ENCODE peak calls at places on chromosomes 16 and 17, in five cellular contexts. H, Y, J, F and O are unnamed samples.

GRCh38 chr17:35432176-35433074 is at the start of gene SLFN12:
- DNase-seq in Y (peak; percentile 50), F (peak; percentile 70), H (peak; percentile 63), J (peak; percentile 98), O (no peak)

GRCh38 chr16:2912330-2913199 is 834 bp downstream of the FLYWCH1 start:
- DNase-seq in F (no peak), Y (peak; percentile 44), J (peak; percentile 75), H (no peak), O (peak; percentile 25)

GRCh38 chr17:29005936-29006438 is at the start of gene SEZ6:
- DNase-seq in Y (peak; percentile 47), H (peak; percentile 84), F (no peak), J (peak; percentile 60), O (peak; percentile 40)

GRCh38 chr16:89138513-89138795 is 33.1 kb upstream of the CDH15 start:
- DNase-seq in J (no peak), F (no peak), H (no peak), Y (no peak), O (no peak)

GRCh38 chr17:39177256-39177655 is 11.3 kb upstream of the ARL5C start:
- DNase-seq in J (no peak), Y (no peak), H (no peak), F (no peak), O (no peak)

GRCh38 chr16:1678500-1679098 is 520 bp downstream of the JPT2 start:
- DNase-seq in F (no peak), H (peak; percentile 24), J (peak; percentile 44), Y (peak; percentile 56), O (peak; percentile 48)

GRCh38 chr17:41360291-41360995 is 9.2 kb downstream of the KRT33B start:
- DNase-seq in J (peak; percentile 97), F (no peak), H (no peak), Y (peak; percentile 70), O (peak; percentile 80)

GRCh38 chr17:41521574-41522261 is 3.0 kb upstream of the KRT15 start:
- DNase-seq in H (no peak), F (peak; percentile 95), J (peak; percentile 92), Y (peak; percentile 99), O (peak; percentile 95)

GRCh38 chr17:48545022-48545376 is at the start of gene HOXB2:
- DNase-seq in Y (peak; percentile 40), F (no peak), J (no peak), H (no peak), O (no peak)

GRCh38 chr16:11149011-11149616 is 106.9 kb downstream of the SOCS1 start:
- DNase-seq in F (no peak), J (no peak), H (no peak), Y (no peak), O (no peak)

GRCh38 chr16:14600164-14600563 is 29.9 kb downstream of the PARN start:
- DNase-seq in J (peak; percentile 29), F (peak; percentile 4), Y (no peak), H (no peak), O (peak; percentile 47)

GRCh38 chr16:21179983-21180365 is 21.5 kb downstream of the LDAF1 start:
- DNase-seq in H (no peak), J (no peak), Y (no peak), F (no peak), O (no peak)

GRCh38 chr17:33113281-33114010 is 121.8 kb downstream of the SPACA3 start:
- DNase-seq in Y (no peak), H (no peak), J (peak; percentile 71), F (no peak), O (peak; percentile 52)

GRCh38 chr16:73887895-73888294 is 408.7 kb upstream of the PSMD7 start:
- DNase-seq in Y (no peak), H (no peak), F (no peak), J (no peak), O (no peak)
- H3K27ac ChIP-seq in Y (no peak overlapping the region), H (no peak overlapping the region), F (no peak overlapping the region), J (no peak overlapping the region), O (no peak overlapping the region)

GRCh38 chr17:50244771-50245170 is 29.5 kb upstream of the TMEM92 start:
- DNase-seq in F (no peak), Y (no peak), H (no peak), J (no peak), O (no peak)
- H3K9ac ChIP-seq in F (no peak overlapping the region), Y (no peak overlapping the region), H (no peak overlapping the region), J (no peak overlapping the region), O (no peak overlapping the region)

DNA sequence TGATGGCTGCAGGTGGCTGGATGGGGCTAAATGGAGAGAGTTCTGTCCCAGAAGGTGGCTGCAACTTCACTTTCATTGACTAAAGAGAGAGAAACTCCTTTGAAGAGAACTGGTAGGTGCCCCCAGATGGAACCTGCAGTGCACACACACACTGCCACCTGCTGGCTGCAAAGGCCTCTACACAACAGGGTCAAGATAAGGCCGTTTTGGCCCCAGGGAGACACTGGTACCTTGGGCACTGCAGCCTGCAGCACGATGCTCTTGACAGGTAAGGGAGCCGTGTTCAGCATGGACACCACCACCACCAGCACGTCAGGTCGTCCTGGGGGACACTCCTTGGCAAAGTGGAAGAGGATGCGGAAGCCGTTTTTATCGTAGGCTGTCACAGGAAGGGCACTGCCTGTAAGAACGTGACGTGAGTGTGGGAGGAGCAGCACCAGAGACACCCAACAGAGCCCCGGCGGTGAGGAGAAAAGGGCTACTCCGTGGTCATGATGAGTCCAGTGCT is 22.7 kb downstream of the GGA3 start:
- DNase-seq in J (peak; percentile 58), Y (peak; percentile 46), H (peak; percentile 44), F (peak; percentile 15), O (peak; percentile 77)
- H3K27ac ChIP-seq in J (no peak overlapping the region), Y (no peak overlapping the region), H (no peak overlapping the region), F (no peak overlapping the region), O (no peak overlapping the region)

GRCh38 chr17:81901167-81902022 is 643 bp upstream of the NPB start:
- DNase-seq in F (no peak), H (no peak), Y (no peak), J (no peak), O (no peak)
- H3K9ac ChIP-seq in F (no peak overlapping the region), H (peak overlapping the region; percentile 88), Y (no peak overlapping the region), J (no peak overlapping the region), O (no peak overlapping the region)

GRCh38 chr16:9316615-9317014 is 225.2 kb downstream of the HAPSTR1 start:
- DNase-seq in H (no peak), F (no peak), Y (no peak), J (no peak), O (no peak)
- H3K27ac ChIP-seq in H (no peak overlapping the region), F (no peak overlapping the region), Y (no peak overlapping the region), J (no peak overlapping the region), O (no peak overlapping the region)

GRCh38 chr17:16450028-16450427 is 34.7 kb downstream of the TRPV2 start:
- DNase-seq in H (no peak), F (no peak), Y (no peak), J (no peak), O (no peak)

GRCh38 chr17:16449121-16449570 is 33.8 kb downstream of the TRPV2 start:
- DNase-seq in H (no peak), F (no peak), J (peak; percentile 73), Y (peak; percentile 48), O (peak; percentile 50)

GRCh38 chr17:16446338-16446983 is 31.1 kb downstream of the TRPV2 start:
- DNase-seq in Y (no peak), F (no peak), J (no peak), H (no peak), O (peak; percentile 34)

GRCh38 chr17:16448490-16448889 is 33.1 kb downstream of the TRPV2 start:
- DNase-seq in H (no peak), F (no peak), Y (no peak), J (no peak), O (peak; percentile 32)

DNA sequence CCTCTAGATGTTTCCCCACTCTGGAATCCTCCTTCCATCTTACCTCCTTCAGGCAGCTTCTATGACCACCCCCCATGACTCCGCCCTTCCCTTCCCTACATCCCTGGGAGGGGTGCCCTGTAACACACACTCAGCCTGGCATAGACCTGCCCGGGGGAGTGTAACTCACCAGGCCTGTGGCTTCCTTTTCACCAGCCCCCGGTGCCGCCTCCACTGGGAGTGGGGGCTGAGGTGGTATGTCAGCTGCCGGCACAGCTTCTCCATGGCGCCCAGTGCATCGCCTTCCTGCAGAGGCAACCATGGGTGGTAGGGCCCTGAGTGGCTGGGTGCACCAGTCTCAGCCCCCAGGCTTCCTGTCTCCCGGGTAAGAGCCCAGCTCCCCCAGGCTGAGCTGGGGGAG is 32.3 kb downstream of the TRPV2 start:
- DNase-seq in H (no peak), J (no peak), F (no peak), Y (no peak), O (no peak)
- H3K9ac ChIP-seq in H (no peak overlapping the region), J (no peak overlapping the region), F (no peak overlapping the region), Y (no peak overlapping the region), O (no peak overlapping the region)

GRCh38 chr17:82090549-82091263 is 7.3 kb downstream of the FASN start:
- DNase-seq in F (no peak), Y (no peak), H (no peak), J (no peak), O (no peak)
- H3K27ac ChIP-seq in F (no peak overlapping the region), Y (no peak overlapping the region), H (no peak overlapping the region), J (no peak overlapping the region), O (no peak overlapping the region)

GRCh38 chr16:46689492-46690280 is at the start of gene ORC6:
- DNase-seq in H (peak; percentile 97), J (peak; percentile 93), Y (peak; percentile 95), F (peak; percentile 93), O (peak; percentile 87)
- H3K9ac ChIP-seq in H (peak within 1 kb of the TSS; percentile 99), J (peak within 1 kb of the TSS; percentile 98), Y (peak within 1 kb of the TSS; percentile 81), F (peak within 1 kb of the TSS; percentile 97), O (peak within 1 kb of the TSS; percentile 89)